ENCODE peak calls at places on chromosomes 4 and X, in five cellular contexts. One of them, this sample, is unnamed. For H3K27me3 and H3K9me3, the result is how much of the 10 kb centered on the place peaks cover.

GRCh38 chr4:83054928-83055327 is 19.9 kb downstream of the COPS4 start:
- DNase-seq in ascending aorta: no peak
- DNase-seq in K562: no peak
- DNase-seq in aorta: no peak
- DNase-seq in NT2/D1: no peak
- DNase-seq in this sample: no peak

GRCh38 chr4:73976716-73977115 is 5.1 kb downstream of the PF4 start:
- DNase-seq in ascending aorta: no peak
- DNase-seq in K562: no peak
- DNase-seq in aorta: no peak
- DNase-seq in NT2/D1: no peak
- DNase-seq in this sample: no peak

GRCh38 chr4:88962430-88962829 is 94.6 kb downstream of the FAM13A start:
- DNase-seq in ascending aorta: no peak
- DNase-seq in K562: no peak
- DNase-seq in aorta: no peak
- DNase-seq in NT2/D1: no peak
- DNase-seq in this sample: no peak

GRCh38 chr4:94534401-94535312 is 82.9 kb downstream of the PDLIM5 start:
- DNase-seq in ascending aorta: no peak
- DNase-seq in K562: peak
- DNase-seq in aorta: no peak
- DNase-seq in NT2/D1: no peak
- DNase-seq in this sample: no peak

GRCh38 chrX:145002776-145003175 is 244.5 kb upstream of the SPANXN1 start:
- DNase-seq in ascending aorta: no peak
- DNase-seq in K562: no peak
- DNase-seq in aorta: no peak
- DNase-seq in NT2/D1: no peak
- DNase-seq in this sample: no peak

GRCh38 chrX:16445166-16445752 is 204.7 kb upstream of the S100G start:
- DNase-seq in ascending aorta: no peak
- DNase-seq in K562: peak
- DNase-seq in aorta: no peak
- DNase-seq in NT2/D1: peak
- DNase-seq in this sample: no peak

GRCh38 chr4:102492531-102493241 is 8.5 kb upstream of the NFKB1 start:
- DNase-seq in ascending aorta: no peak
- DNase-seq in K562: no peak
- DNase-seq in aorta: no peak
- DNase-seq in NT2/D1: no peak
- DNase-seq in this sample: no peak

GRCh38 chrX:19698125-19698524 is 182.8 kb upstream of the MAP3K15 start:
- DNase-seq in ascending aorta: no peak
- DNase-seq in K562: no peak
- DNase-seq in aorta: no peak
- DNase-seq in NT2/D1: no peak
- DNase-seq in this sample: no peak

GRCh38 chr4:89254847-89255246 is 52.8 kb downstream of the GPRIN3 start:
- DNase-seq in ascending aorta: no peak
- DNase-seq in K562: peak
- DNase-seq in aorta: no peak
- DNase-seq in NT2/D1: no peak
- DNase-seq in this sample: no peak

GRCh38 chrX:40867352-40867751 is 132.0 kb upstream of the MED14 start:
- DNase-seq in ascending aorta: no peak
- DNase-seq in K562: no peak
- DNase-seq in aorta: no peak
- DNase-seq in NT2/D1: no peak
- DNase-seq in this sample: no peak

GRCh38 chr4:80016506-80016905 is 56.5 kb downstream of the ANTXR2 start:
- DNase-seq in ascending aorta: no peak
- DNase-seq in K562: no peak
- DNase-seq in aorta: no peak
- DNase-seq in NT2/D1: no peak
- DNase-seq in this sample: no peak

GRCh38 chr4:84158670-84159069 is 340.4 kb downstream of the NKX6-1 start:
- DNase-seq in ascending aorta: no peak
- DNase-seq in K562: no peak
- DNase-seq in aorta: no peak
- DNase-seq in NT2/D1: no peak
- DNase-seq in this sample: no peak

GRCh38 chrX:50579955-50580354 is 109.3 kb upstream of the DGKK start:
- DNase-seq in ascending aorta: no peak
- DNase-seq in K562: peak
- DNase-seq in aorta: no peak
- DNase-seq in NT2/D1: peak
- DNase-seq in this sample: no peak

GRCh38 chr4:157115613-157116340 is 39.8 kb downstream of the GLRB start:
- DNase-seq in ascending aorta: no peak
- DNase-seq in K562: no peak
- DNase-seq in aorta: no peak
- DNase-seq in NT2/D1: no peak
- DNase-seq in this sample: no peak

GRCh38 chr4:154692311-154692818 is 51.4 kb upstream of the LRAT start:
- DNase-seq in ascending aorta: no peak
- DNase-seq in K562: no peak
- DNase-seq in aorta: no peak
- DNase-seq in NT2/D1: no peak
- DNase-seq in this sample: no peak

GRCh38 chr4:188428935-188429334 is 289.7 kb downstream of the TRIML1 start:
- DNase-seq in ascending aorta: no peak
- DNase-seq in K562: no peak
- DNase-seq in aorta: no peak
- DNase-seq in NT2/D1: no peak
- DNase-seq in this sample: no peak

GRCh38 chrX:103831803-103832544 is at the start of gene RAB9B:
- DNase-seq in ascending aorta: no peak
- DNase-seq in K562: peak
- DNase-seq in aorta: peak
- DNase-seq in NT2/D1: peak
- DNase-seq in this sample: peak

GRCh38 chrX:74420194-74421035 is 878 bp upstream of the SLC16A2 start:
- DNase-seq in ascending aorta: peak
- DNase-seq in K562: no peak
- DNase-seq in aorta: peak
- DNase-seq in NT2/D1: no peak
- DNase-seq in this sample: peak

GRCh38 chr4:62399242-62399641 is 1199.1 kb downstream of the ADGRL3 start:
- DNase-seq in ascending aorta: no peak
- DNase-seq in K562: no peak
- DNase-seq in aorta: peak
- DNase-seq in NT2/D1: no peak
- DNase-seq in this sample: no peak

GRCh38 chr4:80197132-80197573 is at the start of gene PRDM8:
- DNase-seq in ascending aorta: no peak
- DNase-seq in K562: no peak
- DNase-seq in aorta: no peak
- DNase-seq in NT2/D1: no peak
- DNase-seq in this sample: no peak

GRCh38 chr4:114659386-114660008 is 60.9 kb downstream of the UGT8 start:
- DNase-seq in ascending aorta: no peak
- DNase-seq in K562: peak
- DNase-seq in aorta: peak
- DNase-seq in NT2/D1: peak
- DNase-seq in this sample: no peak

GRCh38 chrX:103941201-103941975 is 21.0 kb upstream of the TMSB15B start:
- DNase-seq in ascending aorta: no peak
- DNase-seq in K562: peak
- DNase-seq in aorta: no peak
- DNase-seq in NT2/D1: no peak
- DNase-seq in this sample: no peak

GRCh38 chr4:158129649-158130048 is 43.2 kb downstream of the GASK1B start:
- DNase-seq in ascending aorta: no peak
- DNase-seq in K562: no peak
- DNase-seq in aorta: no peak
- DNase-seq in NT2/D1: no peak
- DNase-seq in this sample: no peak

GRCh38 chr4:84778041-84778440 is 188.4 kb downstream of the WDFY3 start:
- DNase-seq in ascending aorta: no peak
- DNase-seq in K562: no peak
- DNase-seq in aorta: no peak
- DNase-seq in NT2/D1: no peak
- DNase-seq in this sample: no peak

GRCh38 chrX:113996781-113997180 is 587.1 kb upstream of the HTR2C start:
- DNase-seq in ascending aorta: no peak
- DNase-seq in K562: no peak
- DNase-seq in aorta: no peak
- DNase-seq in NT2/D1: no peak
- DNase-seq in this sample: no peak

DNA sequence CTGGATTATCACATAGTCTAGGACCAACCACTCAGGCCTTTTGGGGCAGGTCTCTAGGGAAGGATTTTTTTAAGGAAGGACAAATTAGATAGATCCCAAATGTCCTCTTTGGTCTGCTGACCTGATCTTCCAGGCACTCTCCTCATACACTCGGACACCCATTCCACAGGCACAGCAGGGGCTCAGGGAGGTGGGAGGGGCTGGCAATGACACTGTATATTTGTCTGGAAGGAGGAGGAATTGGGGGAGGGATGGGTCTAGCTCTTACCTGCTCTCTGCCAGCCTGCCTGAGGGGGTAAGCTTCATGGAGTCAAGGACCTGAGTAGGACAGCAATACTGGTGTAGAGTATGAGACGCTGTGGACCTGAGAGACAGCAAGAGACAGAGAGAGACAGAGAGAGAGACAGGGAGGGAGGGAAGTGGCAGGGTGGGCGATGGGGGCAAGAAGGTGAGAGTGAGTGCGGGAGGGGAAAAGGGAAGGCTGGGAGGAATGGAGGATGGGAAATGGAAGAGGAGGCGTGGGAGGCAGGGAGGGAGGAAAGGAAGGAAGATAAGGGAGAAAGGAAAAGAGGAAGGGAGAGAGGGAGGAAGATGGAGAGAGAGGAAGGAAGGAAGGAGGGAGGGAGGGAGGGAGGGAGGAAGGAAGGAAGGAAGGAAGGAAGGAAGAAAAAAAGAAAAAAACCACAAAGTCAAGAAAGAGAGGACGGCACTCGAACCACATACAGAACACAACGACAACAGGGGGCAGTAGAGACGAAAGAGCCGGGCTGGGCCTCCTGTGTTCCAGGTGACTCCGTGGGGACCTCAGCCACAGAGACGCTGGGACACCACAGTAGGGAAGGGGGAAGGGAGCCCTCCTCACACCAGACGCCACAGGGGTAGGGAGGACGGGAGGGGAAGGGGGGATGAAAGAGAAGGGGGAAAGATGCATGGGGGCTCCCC is 1.8 kb downstream of the IQSEC2 start:
- DNase-seq in ascending aorta: no peak
- DNase-seq in K562: peak
- DNase-seq in aorta: no peak
- DNase-seq in NT2/D1: no peak
- DNase-seq in this sample: no peak
- H3K27me3 ChIP-seq in ascending aorta: under half
- H3K27me3 ChIP-seq in K562: under half
- H3K27me3 ChIP-seq in aorta: under half
- H3K27me3 ChIP-seq in NT2/D1: under half
- H3K27me3 ChIP-seq in this sample: under half

DNA sequence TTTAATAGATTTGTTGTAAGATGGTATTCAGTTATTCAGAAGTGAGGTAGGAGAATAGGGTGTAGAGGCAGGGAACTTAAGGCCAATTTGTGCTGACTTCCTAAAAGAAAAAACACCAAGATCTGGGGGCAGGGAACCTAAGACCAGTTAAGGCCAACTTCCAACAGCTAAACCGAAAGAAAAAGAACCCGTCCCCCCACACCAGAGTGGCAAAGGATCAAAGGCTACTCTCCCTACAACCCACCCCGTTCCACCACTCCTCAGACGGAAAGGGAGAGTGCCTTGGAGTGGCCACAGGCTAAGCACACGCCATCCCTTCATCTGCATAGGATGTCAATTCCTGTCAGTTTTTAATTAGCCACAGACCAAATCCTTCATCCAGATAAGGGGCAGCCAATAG is 3.7 kb upstream of the ZNF718 start:
- DNase-seq in ascending aorta: no peak
- DNase-seq in K562: no peak
- DNase-seq in aorta: no peak
- DNase-seq in NT2/D1: no peak
- DNase-seq in this sample: no peak
- H3K9me3 ChIP-seq in ascending aorta: under half
- H3K9me3 ChIP-seq in K562: under half
- H3K9me3 ChIP-seq in aorta: under half
- H3K9me3 ChIP-seq in NT2/D1: under half
- H3K9me3 ChIP-seq in this sample: under half

DNA sequence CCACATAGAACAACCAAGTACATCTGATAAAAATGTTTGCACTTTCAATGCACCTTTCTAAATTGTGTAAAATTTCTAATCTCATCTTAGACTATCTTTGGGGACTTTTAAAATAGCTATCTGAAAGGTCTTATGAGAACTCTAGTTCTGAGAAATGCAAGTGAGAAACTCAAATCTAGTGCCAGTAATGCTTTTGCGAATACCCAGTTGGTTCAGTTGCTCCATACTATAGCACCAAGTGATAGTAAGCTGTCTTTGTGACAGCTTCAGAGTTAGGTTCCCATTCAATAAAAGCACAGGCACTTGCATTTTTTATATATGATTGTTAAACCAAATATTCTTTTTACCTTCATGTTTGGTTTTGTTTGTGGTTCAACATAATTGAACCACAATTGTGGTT is 4.5 kb upstream of the ITM2A start:
- DNase-seq in ascending aorta: no peak
- DNase-seq in K562: no peak
- DNase-seq in aorta: no peak
- DNase-seq in NT2/D1: no peak
- DNase-seq in this sample: no peak
- H3K27me3 ChIP-seq in ascending aorta: under half
- H3K27me3 ChIP-seq in K562: under half
- H3K27me3 ChIP-seq in aorta: under half
- H3K27me3 ChIP-seq in NT2/D1: under half
- H3K27me3 ChIP-seq in this sample: under half

GRCh38 chr4:189809885-189810284 is 130.8 kb upstream of the FRG1 start:
- DNase-seq in ascending aorta: no peak
- DNase-seq in K562: no peak
- DNase-seq in aorta: no peak
- DNase-seq in NT2/D1: no peak
- DNase-seq in this sample: no peak

GRCh38 chr4:189804884-189805283 is 135.8 kb upstream of the FRG1 start:
- DNase-seq in ascending aorta: no peak
- DNase-seq in K562: no peak
- DNase-seq in aorta: no peak
- DNase-seq in NT2/D1: no peak
- DNase-seq in this sample: no peak

GRCh38 chr4:189806506-189806905 is 134.2 kb upstream of the FRG1 start:
- DNase-seq in ascending aorta: no peak
- DNase-seq in K562: no peak
- DNase-seq in aorta: no peak
- DNase-seq in NT2/D1: no peak
- DNase-seq in this sample: no peak

GRCh38 chr4:189802884-189803283 is 137.8 kb upstream of the FRG1 start:
- DNase-seq in ascending aorta: no peak
- DNase-seq in K562: no peak
- DNase-seq in aorta: no peak
- DNase-seq in NT2/D1: no peak
- DNase-seq in this sample: no peak

DNA sequence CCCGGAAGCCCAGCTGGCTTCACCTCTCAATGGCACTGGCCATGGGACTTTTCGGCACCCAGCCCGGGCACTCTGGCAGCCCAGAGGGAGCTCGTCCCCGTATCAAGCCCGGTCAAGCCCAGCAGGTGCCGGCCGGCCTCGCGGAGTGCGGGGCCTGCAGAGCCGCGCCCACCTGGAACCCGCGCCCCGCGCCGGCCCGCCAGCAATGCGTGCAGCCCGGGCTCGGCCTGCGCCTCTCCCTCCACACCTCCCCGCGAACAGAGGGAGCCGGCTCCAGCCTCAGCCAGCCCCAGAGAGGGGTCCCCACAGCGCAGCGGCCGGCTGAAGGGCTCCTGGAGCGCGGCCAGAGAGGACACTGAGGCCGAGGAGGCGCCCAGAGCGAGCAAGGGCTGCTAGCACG is 133.6 kb upstream of the FRG1 start:
- DNase-seq in ascending aorta: no peak
- DNase-seq in K562: no peak
- DNase-seq in aorta: no peak
- DNase-seq in NT2/D1: no peak
- DNase-seq in this sample: no peak
- H3K9me3 ChIP-seq in ascending aorta: under half
- H3K9me3 ChIP-seq in K562: under half
- H3K9me3 ChIP-seq in aorta: under half
- H3K9me3 ChIP-seq in NT2/D1: under half
- H3K9me3 ChIP-seq in this sample: under half

This sample was measured in RWPE2.